ENCODE peak calls at places on chromosomes 2 and 18, in nine cellular contexts. U is GM12865, S is AG10803, H is astrocyte of the spinal cord, Z is HFF-Myc, K is thoracic aorta, O is A549, J is neural progenitor cell, B is endodermal cell. D is an unnamed sample.

GRCh38 chr2:120953843-120954584 is 218.3 kb downstream of the GLI2 start:
- DNase-seq in K (no peak), H (no peak), S (no peak), B (no peak), Z (no peak), O (no peak), J (no peak), U (no peak), D (no peak)

GRCh38 chr2:111688501-111688900 is 195.5 kb downstream of the ANAPC1 start:
- DNase-seq in S (peak; percentile 27), O (no peak), J (no peak), H (no peak), K (no peak), U (no peak), Z (no peak), B (no peak), D (no peak)

GRCh38 chr18:2451556-2451955 is 119.7 kb downstream of the METTL4 start:
- DNase-seq in Z (no peak), U (no peak), H (no peak), J (no peak), B (no peak), K (no peak), O (no peak), S (no peak), D (no peak)

GRCh38 chr2:122366427-122366826 is 611.0 kb downstream of the TSN start:
- DNase-seq in O (no peak), J (no peak), K (no peak), B (no peak), Z (no peak), U (no peak), S (no peak), H (no peak), D (no peak)

GRCh38 chr2:217795706-217796465 is 206.9 kb downstream of the TNS1 start:
- DNase-seq in H (no peak), B (peak; percentile 59), J (no peak), O (no peak), Z (no peak), K (no peak), S (peak; percentile 36), U (no peak), D (no peak)

GRCh38 chr2:9310827-9311226 is 104.2 kb downstream of the ASAP2 start:
- DNase-seq in Z (no peak), S (peak; percentile 41), U (no peak), O (peak; percentile 18), B (no peak), J (no peak), K (no peak), H (peak; percentile 37), D (no peak)

GRCh38 chr2:38653715-38654494 is 12.0 kb upstream of the GALM start:
- DNase-seq in H (no peak), B (no peak), O (no peak), K (no peak), Z (no peak), U (peak; percentile 80), J (no peak), S (no peak), D (no peak)

GRCh38 chr2:76050196-76050595 is 339.5 kb upstream of the GCFC2 start:
- DNase-seq in B (peak; percentile 50), J (peak; percentile 8), U (no peak), H (no peak), O (no peak), S (no peak), K (no peak), Z (no peak), D (no peak)

GRCh38 chr2:217106650-217107014 is 246.8 kb upstream of the TNP1 start:
- DNase-seq in Z (no peak), S (peak; percentile 61), B (peak; percentile 63), H (peak; percentile 24), U (no peak), K (no peak), J (peak; percentile 38), O (no peak), D (no peak)

GRCh38 chr2:126663184-126663963 is 7.4 kb downstream of the GYPC start:
- DNase-seq in H (no peak), J (no peak), K (no peak), S (no peak), U (peak; percentile 47), B (no peak), Z (no peak), O (no peak), D (no peak)

GRCh38 chr18:56992777-56993176 is 154.1 kb upstream of the BOD1L2 start:
- DNase-seq in K (no peak), U (no peak), H (peak; percentile 20), Z (no peak), O (no peak), S (no peak), J (no peak), B (no peak), D (no peak)

GRCh38 chr2:65064728-65065552 is 8.7 kb downstream of the CEP68 start:
- DNase-seq in O (peak; percentile 52), B (peak; percentile 67), S (peak; percentile 94), J (peak; percentile 55), H (peak; percentile 93), K (peak; percentile 64), U (peak; percentile 90), Z (peak; percentile 73), D (peak; percentile 54)

GRCh38 chr2:172433169-172433568 is 5.8 kb downstream of the ITGA6 start:
- DNase-seq in K (no peak), J (no peak), Z (no peak), U (no peak), B (no peak), O (no peak), S (no peak), H (no peak), D (no peak)

GRCh38 chr18:67864677-67865340 is 348.3 kb upstream of the DSEL start:
- DNase-seq in U (no peak), S (peak; percentile 98), B (no peak), O (no peak), J (peak; percentile 5), H (peak; percentile 52), K (no peak), Z (no peak), D (no peak)

GRCh38 chr18:48806551-48807261 is 144.1 kb downstream of the SMAD7 start:
- DNase-seq in J (no peak), U (peak; percentile 51), O (no peak), Z (no peak), S (peak; percentile 74), H (peak; percentile 50), K (no peak), B (peak; percentile 48), D (peak; percentile 26)
- H3K4me3 ChIP-seq in J (no peak overlapping the region), U (no peak overlapping the region), O (no peak overlapping the region), Z (no peak overlapping the region), S (no peak overlapping the region), H (no peak overlapping the region), K (peak overlapping the region; percentile 4), B (no peak overlapping the region), D (no peak overlapping the region)

GRCh38 chr2:41957431-41957830 is 90.4 kb upstream of the PKDCC start:
- DNase-seq in O (no peak), S (no peak), B (peak; percentile 43), Z (no peak), U (no peak), H (no peak), J (no peak), K (no peak), D (no peak)

GRCh38 chr2:41959760-41960159 is 88.1 kb upstream of the PKDCC start:
- DNase-seq in U (no peak), O (no peak), H (no peak), K (no peak), J (no peak), B (no peak), Z (no peak), S (no peak), D (no peak)

GRCh38 chr2:41954304-41955291 is 93.2 kb upstream of the PKDCC start:
- DNase-seq in B (no peak), K (no peak), U (no peak), Z (no peak), O (no peak), S (no peak), H (no peak), J (no peak), D (no peak)

GRCh38 chr2:41958775-41959174 is 89.0 kb upstream of the PKDCC start:
- DNase-seq in S (no peak), O (no peak), K (no peak), Z (no peak), J (no peak), H (no peak), U (no peak), B (peak; percentile 7), D (no peak)

DNA sequence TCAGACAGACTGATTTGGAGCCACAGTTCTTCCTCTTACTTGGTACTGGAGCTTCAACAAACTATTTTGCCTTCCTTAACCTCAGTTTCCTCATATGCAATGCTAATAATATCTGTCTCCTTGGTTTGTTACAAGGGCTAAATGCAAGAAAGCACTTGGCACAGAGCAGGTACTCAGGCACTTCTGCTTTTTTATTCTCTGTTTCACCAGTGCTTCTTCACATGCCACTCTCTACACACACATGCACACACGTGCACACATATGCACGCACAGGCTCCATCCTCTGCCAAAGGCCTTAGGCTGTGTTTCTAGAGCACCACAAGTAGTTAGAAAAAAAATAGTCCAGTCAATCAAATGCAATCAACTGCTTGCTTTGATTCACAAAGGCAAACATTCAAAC is 92.2 kb upstream of the PKDCC start:
- DNase-seq in B (no peak), U (peak; percentile 81), S (no peak), K (no peak), Z (no peak), H (no peak), O (no peak), J (no peak), D (no peak)
- H3K4me3 ChIP-seq in B (no peak overlapping the region), U (no peak overlapping the region), S (no peak overlapping the region), K (no peak overlapping the region), Z (no peak overlapping the region), H (no peak overlapping the region), O (no peak overlapping the region), J (no peak overlapping the region), D (no peak overlapping the region)

GRCh38 chr2:190407246-190407661 is 901 bp upstream of the MFSD6 start:
- DNase-seq in Z (no peak), O (no peak), B (peak; percentile 55), S (no peak), U (peak; percentile 37), J (peak; percentile 52), H (no peak), K (no peak), D (no peak)
- H3K4me3 ChIP-seq in Z (peak overlapping the region; percentile 61), O (peak overlapping the region; percentile 84), B (peak overlapping the region; percentile 75), S (peak overlapping the region; percentile 63), U (peak overlapping the region; percentile 84), J (peak overlapping the region; percentile 77), H (no peak overlapping the region), K (peak overlapping the region; percentile 76), D (peak overlapping the region; percentile 91)

GRCh38 chr2:144587306-144587705 is 67.4 kb upstream of the ZEB2 start:
- DNase-seq in O (no peak), J (no peak), Z (no peak), B (no peak), S (no peak), H (no peak), U (no peak), K (no peak), D (no peak)

GRCh38 chr2:144583362-144583692 is 63.4 kb upstream of the ZEB2 start:
- DNase-seq in U (no peak), J (no peak), H (no peak), K (no peak), S (no peak), O (no peak), B (no peak), Z (no peak), D (no peak)

GRCh38 chr2:144580521-144581153 is 60.7 kb upstream of the ZEB2 start:
- DNase-seq in K (no peak), U (no peak), O (no peak), J (peak; percentile 79), S (no peak), H (no peak), B (no peak), Z (no peak), D (no peak)

GRCh38 chr2:144583741-144584453 is 64.0 kb upstream of the ZEB2 start:
- DNase-seq in O (no peak), U (no peak), B (no peak), K (no peak), S (peak; percentile 80), Z (no peak), J (no peak), H (peak; percentile 78), D (no peak)

GRCh38 chr2:144582651-144583361 is 62.9 kb upstream of the ZEB2 start:
- DNase-seq in K (no peak), H (no peak), U (no peak), S (no peak), Z (no peak), J (peak; percentile 22), B (peak; percentile 48), O (no peak), D (no peak)
- H3K4me3 ChIP-seq in K (peak overlapping the region; percentile 18), H (no peak overlapping the region), U (no peak overlapping the region), S (no peak overlapping the region), Z (no peak overlapping the region), J (no peak overlapping the region), B (no peak overlapping the region), O (no peak overlapping the region), D (no peak overlapping the region)